ENCODE peak calls at places on chromosome 16, in six cellular contexts. One of them, this sample, is unnamed.

GRCh38 chr16:8828541-8829165 is 31.0 kb downstream of the PMM2 start:
- DNase-seq in omental fat pad: no peak
- DNase-seq in fibroblast of pulmonary artery: peak
- DNase-seq in lung: no peak
- DNase-seq in endothelial cell: no peak
- DNase-seq in AG04450: no peak
- DNase-seq in this sample: no peak

GRCh38 chr16:1125471-1125870 is 27.4 kb upstream of the CACNA1H start:
- DNase-seq in omental fat pad: no peak
- DNase-seq in fibroblast of pulmonary artery: peak
- DNase-seq in lung: no peak
- DNase-seq in endothelial cell: no peak
- DNase-seq in AG04450: peak
- DNase-seq in this sample: no peak

GRCh38 chr16:30953511-30954124 is 3.9 kb upstream of the SETD1A start:
- DNase-seq in omental fat pad: no peak
- DNase-seq in fibroblast of pulmonary artery: peak
- DNase-seq in lung: peak
- DNase-seq in endothelial cell: peak
- DNase-seq in AG04450: no peak
- DNase-seq in this sample: no peak

GRCh38 chr16:1465567-1465915 is 9.3 kb downstream of the CLCN7 start:
- DNase-seq in omental fat pad: no peak
- DNase-seq in fibroblast of pulmonary artery: no peak
- DNase-seq in lung: no peak
- DNase-seq in endothelial cell: no peak
- DNase-seq in AG04450: no peak
- DNase-seq in this sample: no peak

GRCh38 chr16:85902366-85903155 is 3.6 kb downstream of the IRF8 start:
- DNase-seq in omental fat pad: no peak
- DNase-seq in fibroblast of pulmonary artery: peak
- DNase-seq in lung: no peak
- DNase-seq in endothelial cell: no peak
- DNase-seq in AG04450: no peak
- DNase-seq in this sample: no peak

GRCh38 chr16:48173877-48174276 is 18.1 kb upstream of the ABCC12 start:
- DNase-seq in omental fat pad: no peak
- DNase-seq in fibroblast of pulmonary artery: no peak
- DNase-seq in lung: no peak
- DNase-seq in endothelial cell: no peak
- DNase-seq in AG04450: no peak
- DNase-seq in this sample: no peak

GRCh38 chr16:75288596-75289120 is 37.2 kb upstream of the BCAR1 start:
- DNase-seq in omental fat pad: no peak
- DNase-seq in fibroblast of pulmonary artery: no peak
- DNase-seq in lung: no peak
- DNase-seq in endothelial cell: no peak
- DNase-seq in AG04450: no peak
- DNase-seq in this sample: no peak

GRCh38 chr16:77877712-77878111 is 89.3 kb downstream of the VAT1L start:
- DNase-seq in omental fat pad: no peak
- DNase-seq in fibroblast of pulmonary artery: peak
- DNase-seq in lung: no peak
- DNase-seq in endothelial cell: no peak
- DNase-seq in AG04450: peak
- DNase-seq in this sample: no peak

GRCh38 chr16:14341324-14342225 is 270.5 kb downstream of the MRTFB start:
- DNase-seq in omental fat pad: no peak
- DNase-seq in fibroblast of pulmonary artery: no peak
- DNase-seq in lung: no peak
- DNase-seq in endothelial cell: no peak
- DNase-seq in AG04450: no peak
- DNase-seq in this sample: no peak

GRCh38 chr16:67399749-67400704 is 6.7 kb upstream of the TPPP3 start:
- DNase-seq in omental fat pad: no peak
- DNase-seq in fibroblast of pulmonary artery: no peak
- DNase-seq in lung: no peak
- DNase-seq in endothelial cell: no peak
- DNase-seq in AG04450: no peak
- DNase-seq in this sample: no peak

GRCh38 chr16:30444231-30445148 is 1.2 kb downstream of the SEPHS2 start:
- DNase-seq in omental fat pad: no peak
- DNase-seq in fibroblast of pulmonary artery: no peak
- DNase-seq in lung: no peak
- DNase-seq in endothelial cell: no peak
- DNase-seq in AG04450: no peak
- DNase-seq in this sample: no peak

GRCh38 chr16:87725596-87726235 is 40.1 kb downstream of the KLHDC4 start:
- DNase-seq in omental fat pad: no peak
- DNase-seq in fibroblast of pulmonary artery: peak
- DNase-seq in lung: peak
- DNase-seq in endothelial cell: no peak
- DNase-seq in AG04450: no peak
- DNase-seq in this sample: no peak

GRCh38 chr16:54346046-54346445 is 59.5 kb upstream of the IRX3 start:
- DNase-seq in omental fat pad: no peak
- DNase-seq in fibroblast of pulmonary artery: peak
- DNase-seq in lung: no peak
- DNase-seq in endothelial cell: no peak
- DNase-seq in AG04450: no peak
- DNase-seq in this sample: no peak

GRCh38 chr16:7910116-7910515 is 577.5 kb downstream of the RBFOX1 start:
- DNase-seq in omental fat pad: no peak
- DNase-seq in fibroblast of pulmonary artery: no peak
- DNase-seq in lung: no peak
- DNase-seq in endothelial cell: no peak
- DNase-seq in AG04450: no peak
- DNase-seq in this sample: no peak

GRCh38 chr16:13231365-13231764 is 330.0 kb downstream of the SHISA9 start:
- DNase-seq in omental fat pad: no peak
- DNase-seq in fibroblast of pulmonary artery: no peak
- DNase-seq in lung: no peak
- DNase-seq in endothelial cell: no peak
- DNase-seq in AG04450: no peak
- DNase-seq in this sample: no peak

GRCh38 chr16:4093495-4094137 is 22.6 kb downstream of the ADCY9 start:
- DNase-seq in omental fat pad: no peak
- DNase-seq in fibroblast of pulmonary artery: peak
- DNase-seq in lung: no peak
- DNase-seq in endothelial cell: no peak
- DNase-seq in AG04450: no peak
- DNase-seq in this sample: no peak

GRCh38 chr16:58002936-58003335 is 1.7 kb downstream of the USB1 start:
- DNase-seq in omental fat pad: no peak
- DNase-seq in fibroblast of pulmonary artery: no peak
- DNase-seq in lung: no peak
- DNase-seq in endothelial cell: no peak
- DNase-seq in AG04450: no peak
- DNase-seq in this sample: no peak

GRCh38 chr16:12027558-12027957 is 51.0 kb downstream of the SNX29 start:
- DNase-seq in omental fat pad: no peak
- DNase-seq in fibroblast of pulmonary artery: no peak
- DNase-seq in lung: no peak
- DNase-seq in endothelial cell: no peak
- DNase-seq in AG04450: no peak
- DNase-seq in this sample: no peak

GRCh38 chr16:2974319-2975056 is 5.3 kb downstream of the PAQR4 start:
- DNase-seq in omental fat pad: no peak
- DNase-seq in fibroblast of pulmonary artery: no peak
- DNase-seq in lung: no peak
- DNase-seq in endothelial cell: no peak
- DNase-seq in AG04450: no peak
- DNase-seq in this sample: no peak

GRCh38 chr16:8946544-8946943 is 17.2 kb downstream of the USP7 start:
- DNase-seq in omental fat pad: no peak
- DNase-seq in fibroblast of pulmonary artery: no peak
- DNase-seq in lung: no peak
- DNase-seq in endothelial cell: no peak
- DNase-seq in AG04450: no peak
- DNase-seq in this sample: no peak

GRCh38 chr16:35409503-35409902 is 1950.1 kb downstream of the TP53TG3F start:
- DNase-seq in omental fat pad: no peak
- DNase-seq in fibroblast of pulmonary artery: peak
- DNase-seq in lung: no peak
- DNase-seq in endothelial cell: no peak
- DNase-seq in AG04450: no peak
- DNase-seq in this sample: no peak

GRCh38 chr16:60686824-60687223 is 1349.4 kb downstream of the CDH8 start:
- DNase-seq in omental fat pad: no peak
- DNase-seq in fibroblast of pulmonary artery: no peak
- DNase-seq in lung: no peak
- DNase-seq in endothelial cell: no peak
- DNase-seq in AG04450: no peak
- DNase-seq in this sample: no peak
- TF ChIP-seq CTCF in omental fat pad: no peak
- TF ChIP-seq CTCF in fibroblast of pulmonary artery: no peak
- TF ChIP-seq CTCF in lung: no peak
- TF ChIP-seq CTCF in endothelial cell: peak
- TF ChIP-seq CTCF in AG04450: no peak
- TF ChIP-seq CTCF in this sample: no peak

GRCh38 chr16:27531186-27531585 is 18.5 kb downstream of the GTF3C1 start:
- DNase-seq in omental fat pad: no peak
- DNase-seq in fibroblast of pulmonary artery: no peak
- DNase-seq in lung: no peak
- DNase-seq in endothelial cell: no peak
- DNase-seq in AG04450: no peak
- DNase-seq in this sample: no peak

GRCh38 chr16:27529962-27530361 is 19.8 kb downstream of the GTF3C1 start:
- DNase-seq in omental fat pad: no peak
- DNase-seq in fibroblast of pulmonary artery: no peak
- DNase-seq in lung: no peak
- DNase-seq in endothelial cell: no peak
- DNase-seq in AG04450: peak
- DNase-seq in this sample: no peak

GRCh38 chr16:27528294-27528693 is 21.4 kb downstream of the GTF3C1 start:
- DNase-seq in omental fat pad: no peak
- DNase-seq in fibroblast of pulmonary artery: no peak
- DNase-seq in lung: no peak
- DNase-seq in endothelial cell: no peak
- DNase-seq in AG04450: no peak
- DNase-seq in this sample: no peak

GRCh38 chr16:27532088-27532810 is 17.5 kb downstream of the GTF3C1 start:
- DNase-seq in omental fat pad: no peak
- DNase-seq in fibroblast of pulmonary artery: no peak
- DNase-seq in lung: no peak
- DNase-seq in endothelial cell: no peak
- DNase-seq in AG04450: no peak
- DNase-seq in this sample: no peak
- TF ChIP-seq CTCF in omental fat pad: no peak
- TF ChIP-seq CTCF in fibroblast of pulmonary artery: no peak
- TF ChIP-seq CTCF in lung: no peak
- TF ChIP-seq CTCF in endothelial cell: no peak
- TF ChIP-seq CTCF in AG04450: no peak
- TF ChIP-seq CTCF in this sample: no peak

DNA sequence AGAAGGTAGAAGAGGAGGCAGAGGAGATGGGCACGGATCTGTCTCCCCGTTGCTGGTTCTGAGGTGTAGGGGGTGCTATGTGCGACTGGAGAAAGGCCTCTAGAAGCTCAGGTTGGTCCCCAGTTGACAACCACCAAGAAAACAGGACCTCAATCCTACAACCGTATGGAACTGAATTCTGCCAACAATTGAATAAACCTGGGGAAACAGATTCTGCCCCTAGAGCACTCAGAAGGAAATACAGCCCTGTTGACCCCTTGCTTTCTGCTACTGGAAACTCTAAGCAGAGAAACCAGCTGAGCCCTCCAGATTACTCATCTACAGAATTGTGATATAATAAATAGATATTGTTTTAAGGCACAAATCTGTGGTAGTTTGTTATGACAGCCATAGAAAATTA is 313.0 kb upstream of the GOT2 start:
- DNase-seq in omental fat pad: no peak
- DNase-seq in fibroblast of pulmonary artery: no peak
- DNase-seq in lung: no peak
- DNase-seq in endothelial cell: no peak
- DNase-seq in AG04450: no peak
- DNase-seq in this sample: no peak
- TF ChIP-seq CTCF in omental fat pad: no peak
- TF ChIP-seq CTCF in fibroblast of pulmonary artery: no peak
- TF ChIP-seq CTCF in lung: no peak
- TF ChIP-seq CTCF in endothelial cell: peak
- TF ChIP-seq CTCF in AG04450: no peak
- TF ChIP-seq CTCF in this sample: peak

GRCh38 chr16:49439676-49440075 is 66.1 kb downstream of the C16orf78 start:
- DNase-seq in omental fat pad: no peak
- DNase-seq in fibroblast of pulmonary artery: no peak
- DNase-seq in lung: no peak
- DNase-seq in endothelial cell: no peak
- DNase-seq in AG04450: no peak
- DNase-seq in this sample: no peak

GRCh38 chr16:49441366-49441780 is 67.8 kb downstream of the C16orf78 start:
- DNase-seq in omental fat pad: no peak
- DNase-seq in fibroblast of pulmonary artery: peak
- DNase-seq in lung: peak
- DNase-seq in endothelial cell: peak
- DNase-seq in AG04450: no peak
- DNase-seq in this sample: no peak

GRCh38 chr16:49442805-49443204 is 69.2 kb downstream of the C16orf78 start:
- DNase-seq in omental fat pad: no peak
- DNase-seq in fibroblast of pulmonary artery: no peak
- DNase-seq in lung: no peak
- DNase-seq in endothelial cell: no peak
- DNase-seq in AG04450: no peak
- DNase-seq in this sample: no peak

GRCh38 chr16:49439050-49439449 is 65.4 kb downstream of the C16orf78 start:
- DNase-seq in omental fat pad: no peak
- DNase-seq in fibroblast of pulmonary artery: no peak
- DNase-seq in lung: no peak
- DNase-seq in endothelial cell: peak
- DNase-seq in AG04450: no peak
- DNase-seq in this sample: no peak

DNA sequence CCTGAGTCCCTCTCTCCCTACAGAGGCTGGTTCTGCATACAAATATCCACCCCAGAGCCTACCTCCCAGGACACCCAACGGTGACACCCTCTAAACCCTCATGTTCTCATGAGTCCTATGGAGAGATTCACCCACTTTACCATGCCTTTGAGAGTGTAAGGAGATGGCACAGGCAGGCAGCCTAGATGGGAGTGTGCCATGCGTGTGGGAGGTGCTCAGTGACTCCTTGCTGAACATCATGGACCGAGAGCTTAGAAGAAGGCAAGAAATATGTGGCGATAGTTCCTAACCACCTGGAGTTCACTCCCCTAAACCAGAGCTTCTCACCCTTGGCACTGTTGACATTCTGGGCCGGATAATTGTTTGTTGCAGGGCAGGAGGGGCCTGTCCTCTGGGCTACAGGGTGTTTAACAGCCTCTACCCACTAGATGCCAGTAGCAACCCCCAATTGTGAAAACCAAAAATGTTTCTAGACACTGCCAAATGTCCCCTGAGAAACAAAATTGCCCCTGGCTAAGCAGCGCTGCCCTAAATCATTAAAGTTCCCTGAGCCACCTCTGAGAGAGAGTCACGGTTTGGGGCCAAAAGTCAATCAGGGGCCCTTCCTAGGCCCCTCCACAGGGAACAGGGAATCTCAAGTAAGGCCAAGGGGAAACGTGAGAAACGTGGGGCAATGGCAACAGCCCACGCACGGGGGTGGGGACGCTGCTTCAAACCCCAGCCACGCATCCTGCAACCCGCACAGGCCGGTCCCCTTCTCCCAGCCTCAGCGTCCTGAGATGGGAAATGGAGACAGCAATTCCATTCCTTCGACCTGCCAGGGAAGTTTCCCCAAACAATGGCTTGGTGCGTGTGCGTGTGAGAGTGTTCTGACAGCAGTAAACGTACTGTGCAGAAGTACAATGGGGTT is 66.8 kb downstream of the C16orf78 start:
- DNase-seq in omental fat pad: no peak
- DNase-seq in fibroblast of pulmonary artery: no peak
- DNase-seq in lung: no peak
- DNase-seq in endothelial cell: no peak
- DNase-seq in AG04450: no peak
- DNase-seq in this sample: no peak
- TF ChIP-seq CTCF in omental fat pad: no peak
- TF ChIP-seq CTCF in fibroblast of pulmonary artery: no peak
- TF ChIP-seq CTCF in lung: peak
- TF ChIP-seq CTCF in endothelial cell: no peak
- TF ChIP-seq CTCF in AG04450: no peak
- TF ChIP-seq CTCF in this sample: peak

This sample was measured in osteocyte.